ENCODE peak calls at places on chromosomes 7 and 10, in seven cellular contexts. S, M, G, K, Q, T and D are unnamed samples.

GRCh38 chr7:102273749-102274712 is 12.6 kb upstream of the SH2B2 start:
- DNase-seq in G (peak), S (peak), Q (no peak), T (no peak), K (no peak), M (no peak), D (no peak)

GRCh38 chr7:159032753-159033472 is 111.8 kb downstream of the VIPR2 start:
- DNase-seq in Q (no peak), G (no peak), M (no peak), S (no peak), T (no peak), K (no peak), D (no peak)

GRCh38 chr7:27164381-27165088 is 802 bp downstream of the HOXA9 start:
- DNase-seq in K (no peak), Q (no peak), S (peak), T (no peak), G (peak), M (peak), D (peak)

GRCh38 chr10:378930-379704 is 243.9 kb downstream of the ZMYND11 start:
- DNase-seq in G (no peak), T (no peak), S (no peak), M (no peak), K (no peak), Q (no peak), D (no peak)

GRCh38 chr7:47543659-47544058 is 38.3 kb downstream of the TNS3 start:
- DNase-seq in M (no peak), S (no peak), T (no peak), G (no peak), K (no peak), Q (no peak), D (no peak)

GRCh38 chr7:96667026-96667425 is 42.6 kb downstream of the SEM1 start:
- DNase-seq in Q (no peak), T (no peak), S (no peak), K (no peak), G (no peak), M (no peak), D (no peak)

GRCh38 chr10:65751218-65751617 is 1174.6 kb upstream of the LRRTM3 start:
- DNase-seq in K (no peak), Q (no peak), G (peak), S (no peak), M (no peak), T (no peak), D (no peak)

GRCh38 chr7:151228024-151228866 is 1.2 kb upstream of the ABCF2 start:
- DNase-seq in T (no peak), M (no peak), G (no peak), Q (no peak), K (no peak), S (no peak), D (no peak)

GRCh38 chr10:17144032-17144431 is 14.4 kb upstream of the CUBN start:
- DNase-seq in Q (no peak), G (no peak), M (no peak), S (no peak), T (no peak), K (no peak), D (no peak)

GRCh38 chr10:22670796-22671195 is 43.6 kb downstream of the PIP4K2A start:
- DNase-seq in S (no peak), M (no peak), T (no peak), G (no peak), Q (no peak), K (no peak), D (no peak)

GRCh38 chr10:125911990-125912389 is 15.6 kb downstream of the FANK1 start:
- DNase-seq in M (no peak), T (no peak), K (no peak), S (peak), G (no peak), Q (no peak), D (no peak)

GRCh38 chr10:97154789-97155188 is 31.0 kb downstream of the SLIT1 start:
- DNase-seq in K (no peak), G (no peak), M (no peak), S (no peak), Q (no peak), T (no peak), D (no peak)

GRCh38 chr10:11270858-11271179 is 253.1 kb downstream of the CELF2 start:
- DNase-seq in G (no peak), S (no peak), T (no peak), M (no peak), K (no peak), Q (no peak), D (no peak)
- TF ChIP-seq CTCF in G (no peak), S (no peak), T (no peak), M (no peak), K (no peak), Q (peak), D (peak)

GRCh38 chr10:74103560-74104248 is 46.9 kb downstream of the AP3M1 start:
- DNase-seq in T (peak), M (peak), Q (no peak), G (peak), K (no peak), S (no peak), D (no peak)
- TF ChIP-seq CTCF in T (peak), M (peak), Q (peak), G (peak), K (peak), S (no peak), D (peak)

DNA sequence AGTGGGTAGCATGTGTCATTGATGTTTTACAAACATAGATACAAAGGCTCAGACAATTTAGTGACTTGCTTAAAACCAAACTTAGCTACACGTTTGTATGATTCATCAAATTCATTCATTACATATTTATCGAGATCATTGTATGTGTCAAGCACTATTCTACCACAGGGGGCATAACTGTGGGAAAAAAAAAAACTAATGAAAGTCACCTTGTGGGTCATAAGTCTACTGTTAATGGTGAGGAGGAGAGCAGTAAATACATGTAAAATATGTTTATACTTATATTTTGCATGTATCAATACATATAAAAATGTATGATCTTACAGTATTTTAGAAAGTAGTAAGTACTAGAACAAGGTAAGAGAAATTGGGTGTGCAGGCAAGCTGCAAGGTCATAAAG is 933.8 kb downstream of the IPMK start:
- DNase-seq in G (no peak), S (no peak), Q (no peak), K (no peak), T (no peak), M (no peak), D (no peak)
- TF ChIP-seq CTCF in G (no peak), S (no peak), Q (no peak), K (no peak), T (no peak), M (no peak), D (peak)

GRCh38 chr7:77985974-77986339 is 187.4 kb downstream of the PHTF2 start:
- DNase-seq in M (no peak), K (no peak), G (no peak), Q (no peak), S (no peak), T (no peak), D (no peak)

GRCh38 chr7:77985232-77985973 is 186.8 kb downstream of the PHTF2 start:
- DNase-seq in S (no peak), T (no peak), K (no peak), M (no peak), Q (no peak), G (no peak), D (no peak)

GRCh38 chr7:77993823-77994222 is 195.2 kb downstream of the PHTF2 start:
- DNase-seq in K (no peak), S (no peak), M (no peak), G (no peak), T (no peak), Q (no peak), D (no peak)

GRCh38 chr7:77991656-77992055 is 193.1 kb downstream of the PHTF2 start:
- DNase-seq in S (no peak), T (no peak), G (no peak), Q (no peak), M (no peak), K (no peak), D (no peak)

DNA sequence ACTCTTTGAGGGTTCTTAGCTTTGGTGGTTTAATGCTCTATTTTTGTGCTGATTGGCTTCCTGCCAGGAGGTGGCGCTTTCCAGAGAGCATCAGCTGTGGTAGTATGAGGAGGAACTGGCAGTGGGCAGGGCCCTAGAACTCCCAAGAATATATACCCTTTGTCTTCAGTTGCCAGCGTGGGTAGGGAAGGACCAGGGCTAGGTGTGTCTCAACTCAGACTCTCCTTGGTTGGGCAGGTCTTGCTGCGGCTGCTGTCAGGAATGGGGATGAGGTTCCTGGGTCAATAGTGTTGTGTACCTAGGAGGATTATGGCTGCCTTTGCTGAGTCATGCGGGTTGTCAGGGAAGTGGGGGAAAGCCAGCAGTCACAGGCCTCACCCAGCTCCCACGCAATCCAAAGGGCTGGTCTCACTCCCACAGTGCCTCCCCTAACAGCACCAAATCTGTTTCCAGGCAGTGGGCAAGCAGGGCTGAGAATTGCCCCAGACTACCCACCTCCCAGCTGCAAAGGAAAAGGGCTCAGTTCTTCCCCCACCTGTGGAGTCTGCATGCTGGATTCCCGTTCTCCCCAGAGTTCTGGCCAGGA is 191.5 kb downstream of the PHTF2 start:
- DNase-seq in T (no peak), G (peak), M (no peak), S (peak), Q (no peak), K (no peak), D (no peak)
- TF ChIP-seq CTCF in T (peak), G (no peak), M (peak), S (no peak), Q (peak), K (peak), D (no peak)